ENCODE peak calls at places on chromosomes 1 and 21, in eight cellular contexts. S, Y, B, E, I, L, P and U are unnamed samples.

GRCh38 chr1:112904071-112904830 is 51.7 kb downstream of the SLC16A1 start:
- DNase-seq in S (no peak), Y (no peak), B (no peak), E (no peak), I (no peak), L (no peak), P (peak), U (no peak)

GRCh38 chr1:173818459-173818858 is 6.0 kb upstream of the DARS2 start:
- DNase-seq in S (no peak), Y (no peak), B (no peak), E (no peak), I (no peak), L (no peak), P (no peak), U (no peak)

GRCh38 chr1:205568135-205568468 is 63.6 kb downstream of the CDK18 start:
- DNase-seq in S (no peak), Y (no peak), B (no peak), E (no peak), I (no peak), L (no peak), P (no peak), U (no peak)

GRCh38 chr1:163300569-163300968 is 21.2 kb upstream of the NUF2 start:
- DNase-seq in S (no peak), Y (no peak), B (no peak), E (no peak), I (no peak), L (peak), P (no peak), U (no peak)

GRCh38 chr1:158067651-158068050 is 74.2 kb downstream of the KIRREL1 start:
- DNase-seq in S (no peak), Y (no peak), B (no peak), E (no peak), I (no peak), L (peak), P (no peak), U (no peak)

GRCh38 chr1:86866665-86867064 is 47.3 kb downstream of the SELENOF start:
- DNase-seq in S (no peak), Y (no peak), B (no peak), E (no peak), I (no peak), L (no peak), P (no peak), U (no peak)

GRCh38 chr1:26302733-26303405 is 3.6 kb downstream of the UBXN11 start:
- DNase-seq in S (peak), Y (no peak), B (no peak), E (no peak), I (no peak), L (no peak), P (no peak), U (no peak)

GRCh38 chr1:109262231-109263010 is 13.1 kb downstream of the CELSR2 start:
- DNase-seq in S (no peak), Y (no peak), B (no peak), E (no peak), I (no peak), L (no peak), P (no peak), U (no peak)

GRCh38 chr1:212782422-212783154 is 9.0 kb downstream of the NSL1 start:
- DNase-seq in S (no peak), Y (no peak), B (no peak), E (no peak), I (no peak), L (peak), P (no peak), U (no peak)

GRCh38 chr1:91555821-91556531 is 55.3 kb downstream of the CDC7 start:
- DNase-seq in S (no peak), Y (no peak), B (no peak), E (no peak), I (no peak), L (peak), P (no peak), U (no peak)

GRCh38 chr1:50976890-50977574 is 7.0 kb downstream of the CDKN2C start:
- DNase-seq in S (peak), Y (no peak), B (peak), E (no peak), I (no peak), L (peak), P (peak), U (peak)

GRCh38 chr1:117244971-117245370 is 34.2 kb upstream of the VTCN1 start:
- DNase-seq in S (no peak), Y (no peak), B (no peak), E (no peak), I (no peak), L (no peak), P (no peak), U (no peak)

GRCh38 chr1:204340137-204340536 is 19.6 kb downstream of the PLEKHA6 start:
- DNase-seq in S (no peak), Y (no peak), B (no peak), E (no peak), I (no peak), L (no peak), P (no peak), U (no peak)

GRCh38 chr1:93681095-93681548 is 515 bp downstream of the BCAR3 start:
- DNase-seq in S (peak), Y (peak), B (no peak), E (no peak), I (no peak), L (peak), P (peak), U (peak)

GRCh38 chr1:16254263-16254948 is 17.4 kb upstream of the CPLANE2 start:
- DNase-seq in S (no peak), Y (no peak), B (no peak), E (no peak), I (no peak), L (peak), P (no peak), U (no peak)

GRCh38 chr1:210751911-210752310 is 382.0 kb downstream of the KCNH1 start:
- DNase-seq in S (no peak), Y (no peak), B (no peak), E (no peak), I (no peak), L (no peak), P (no peak), U (no peak)

GRCh38 chr1:239802275-239802674 is 289.4 kb upstream of the FMN2 start:
- DNase-seq in S (no peak), Y (no peak), B (no peak), E (no peak), I (no peak), L (no peak), P (no peak), U (no peak)

GRCh38 chr1:206685749-206686485 is 1.2 kb downstream of the MAPKAPK2 start:
- DNase-seq in S (peak), Y (peak), B (peak), E (peak), I (peak), L (peak), P (no peak), U (peak)

GRCh38 chr1:31010081-31010989 is 55.2 kb downstream of the PUM1 start:
- DNase-seq in S (no peak), Y (no peak), B (no peak), E (no peak), I (no peak), L (no peak), P (no peak), U (no peak)

GRCh38 chr1:171488190-171488929 is 3.0 kb downstream of the PRRC2C start:
- DNase-seq in S (no peak), Y (no peak), B (no peak), E (no peak), I (no peak), L (no peak), P (no peak), U (no peak)

GRCh38 chr1:171486048-171486519 is 754 bp downstream of the PRRC2C start:
- DNase-seq in S (no peak), Y (no peak), B (peak), E (peak), I (peak), L (no peak), P (no peak), U (peak)

GRCh38 chr1:171484760-171485374 is 463 bp upstream of the PRRC2C start:
- DNase-seq in S (no peak), Y (no peak), B (no peak), E (no peak), I (no peak), L (no peak), P (peak), U (no peak)

GRCh38 chr1:171487038-171487437 is 1.7 kb downstream of the PRRC2C start:
- DNase-seq in S (no peak), Y (no peak), B (no peak), E (no peak), I (no peak), L (no peak), P (no peak), U (no peak)

DNA sequence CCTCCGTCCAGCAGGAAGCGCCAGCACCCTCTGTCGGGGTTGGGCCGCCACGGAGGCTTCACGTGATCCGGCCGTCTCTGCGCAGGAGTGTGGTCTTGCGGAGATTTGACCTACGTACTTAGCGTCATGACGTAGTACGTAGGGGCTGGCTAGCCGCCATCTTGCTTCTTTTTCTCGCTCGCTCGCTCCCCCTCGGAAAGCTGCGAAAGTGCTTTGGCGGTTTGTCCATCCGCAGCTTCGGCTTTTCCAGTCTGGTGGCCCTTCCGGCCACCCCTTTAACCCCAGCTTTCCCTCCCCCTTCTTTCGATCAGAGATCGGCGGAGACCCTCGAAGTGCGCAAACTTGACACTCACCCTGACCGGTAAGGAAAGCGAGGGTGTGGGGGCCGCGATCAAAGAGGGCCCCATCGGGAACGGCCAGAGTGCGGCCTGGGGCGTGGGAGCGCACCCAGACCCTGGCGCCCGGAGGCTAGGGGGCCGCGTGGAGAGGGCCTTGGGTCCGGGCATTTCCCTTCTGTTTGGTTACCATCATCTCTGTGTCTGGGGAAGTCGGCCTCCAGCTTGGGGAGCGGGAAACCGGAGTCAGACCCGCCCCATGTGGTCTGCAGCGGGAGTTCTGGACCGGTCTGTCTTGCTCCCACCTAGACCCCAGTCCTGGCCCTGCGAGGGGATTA is at the start of gene PRRC2C:
- DNase-seq in S (peak), Y (peak), B (peak), E (peak), I (peak), L (peak), P (peak), U (peak)
- TF ChIP-seq POLR2A in S (peak), Y (peak), B (peak), E (peak), I (peak), L (peak), P (peak), U (no peak)

GRCh38 chr1:202274611-202275010 is 67.1 kb downstream of the UBE2T start:
- DNase-seq in S (peak), Y (peak), B (no peak), E (peak), I (no peak), L (peak), P (no peak), U (no peak)
- H3K4me3 ChIP-seq in S (no peak), Y (no peak), B (no peak), E (no peak), I (no peak), L (no peak), P (no peak), U (no peak)

GRCh38 chr21:37415938-37416337 is 49.4 kb downstream of the DYRK1A start:
- DNase-seq in S (no peak), Y (no peak), B (no peak), E (no peak), I (no peak), L (no peak), P (no peak), U (no peak)

GRCh38 chr21:37410639-37411038 is 44.1 kb downstream of the DYRK1A start:
- DNase-seq in S (no peak), Y (no peak), B (no peak), E (no peak), I (no peak), L (no peak), P (no peak), U (no peak)

GRCh38 chr21:37413553-37414291 is 47.1 kb downstream of the DYRK1A start:
- DNase-seq in S (no peak), Y (no peak), B (no peak), E (no peak), I (no peak), L (no peak), P (no peak), U (no peak)

GRCh38 chr21:37414292-37415253 is 48.0 kb downstream of the DYRK1A start:
- DNase-seq in S (no peak), Y (no peak), B (no peak), E (no peak), I (no peak), L (no peak), P (no peak), U (no peak)

DNA sequence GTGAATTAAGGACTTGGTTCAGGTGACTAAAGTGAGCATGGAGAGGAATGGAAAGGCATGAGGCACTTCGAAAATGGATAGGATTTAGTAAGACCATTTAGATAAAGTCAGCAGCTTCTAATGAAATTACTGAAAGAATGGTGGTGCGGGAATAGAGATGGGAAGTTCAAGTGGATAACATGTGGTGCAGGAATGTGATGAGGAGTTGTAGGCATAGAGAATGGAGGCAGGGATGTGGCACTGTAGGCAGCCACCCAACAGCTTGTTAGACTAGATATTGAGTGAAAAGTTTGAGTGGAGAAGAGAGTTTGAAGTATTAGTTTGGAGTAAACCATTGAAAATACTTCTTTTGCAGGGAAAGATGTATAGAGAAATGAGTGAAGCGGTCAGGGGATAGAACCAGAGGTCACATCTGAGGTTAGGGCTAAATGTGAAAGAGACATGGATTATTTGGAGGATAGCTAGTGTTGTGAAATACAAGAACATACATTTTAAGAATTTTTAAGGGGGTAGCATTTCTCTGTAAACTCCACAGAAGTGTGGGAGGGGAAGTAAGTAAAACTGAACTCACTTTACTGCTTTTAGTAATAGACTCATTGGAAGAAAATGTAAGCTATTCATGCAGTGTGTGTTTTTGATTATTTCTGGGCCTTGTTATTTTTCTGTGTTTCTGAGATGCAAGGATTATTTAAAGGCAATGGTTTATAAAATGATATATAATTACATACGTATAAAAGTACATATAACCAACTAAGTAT is 46.2 kb downstream of the DYRK1A start:
- DNase-seq in S (no peak), Y (no peak), B (no peak), E (no peak), I (no peak), L (no peak), P (no peak), U (no peak)
- TF ChIP-seq POLR2A in S (no peak), Y (no peak), B (no peak), E (no peak), I (no peak), L (no peak), P (no peak), U (no peak)

GRCh38 chr21:32869459-32869858 is 97.9 kb upstream of the PAXBP1 start:
- DNase-seq in S (no peak), Y (no peak), B (no peak), E (no peak), I (no peak), L (no peak), P (no peak), U (no peak)

GRCh38 chr21:32861871-32862270 is 90.3 kb upstream of the PAXBP1 start:
- DNase-seq in S (no peak), Y (no peak), B (no peak), E (no peak), I (no peak), L (no peak), P (no peak), U (no peak)

GRCh38 chr21:32868631-32869454 is 97.3 kb upstream of the PAXBP1 start:
- DNase-seq in S (no peak), Y (no peak), B (no peak), E (no peak), I (no peak), L (no peak), P (no peak), U (no peak)

GRCh38 chr21:32867587-32867986 is 96.0 kb upstream of the PAXBP1 start:
- DNase-seq in S (no peak), Y (no peak), B (no peak), E (no peak), I (no peak), L (no peak), P (no peak), U (no peak)
- H3K4me3 ChIP-seq in S (no peak), Y (no peak), B (no peak), E (no peak), I (no peak), L (no peak), P (no peak), U (no peak)